ENCODE peak calls at places on chromosomes 3 and 15, in four cellular contexts. One of them, this sample, is unnamed.

GRCh38 chr3:16849240-16849639 is 35.5 kb upstream of the PLCL2 start:
- DNase-seq in tibial nerve: peak; percentile 60
- DNase-seq in endothelial cell of umbilical vein: peak; percentile 48
- DNase-seq in neural crest cell: peak; percentile 12
- DNase-seq in this sample: no peak

GRCh38 chr3:57098418-57099310 is 38.2 kb downstream of the SPATA12 start:
- DNase-seq in endothelial cell of umbilical vein: no peak
- DNase-seq in tibial nerve: no peak
- DNase-seq in neural crest cell: no peak
- DNase-seq in this sample: no peak

GRCh38 chr3:23865595-23866396 is 51.0 kb downstream of the NKIRAS1 start:
- DNase-seq in endothelial cell of umbilical vein: peak; percentile 87
- DNase-seq in neural crest cell: peak; percentile 57
- DNase-seq in tibial nerve: no peak
- DNase-seq in this sample: no peak

GRCh38 chr3:141798455-141798854 is 35.2 kb downstream of the GRK7 start:
- DNase-seq in neural crest cell: no peak
- DNase-seq in tibial nerve: no peak
- DNase-seq in endothelial cell of umbilical vein: no peak
- DNase-seq in this sample: no peak

GRCh38 chr15:69782809-69783208 is 314.9 kb downstream of the TLE3 start:
- DNase-seq in endothelial cell of umbilical vein: no peak
- DNase-seq in tibial nerve: no peak
- DNase-seq in neural crest cell: no peak
- DNase-seq in this sample: no peak

GRCh38 chr3:111906667-111907066 is 47.6 kb downstream of the PHLDB2 start:
- DNase-seq in neural crest cell: no peak
- DNase-seq in endothelial cell of umbilical vein: no peak
- DNase-seq in tibial nerve: no peak
- DNase-seq in this sample: no peak

GRCh38 chr3:157066335-157067071 is 93.4 kb downstream of the CCNL1 start:
- DNase-seq in tibial nerve: no peak
- DNase-seq in endothelial cell of umbilical vein: no peak
- DNase-seq in neural crest cell: no peak
- DNase-seq in this sample: no peak

GRCh38 chr3:136992091-136992490 is 34.3 kb downstream of the IL20RB start:
- DNase-seq in neural crest cell: no peak
- DNase-seq in tibial nerve: no peak
- DNase-seq in endothelial cell of umbilical vein: no peak
- DNase-seq in this sample: no peak

GRCh38 chr3:71725279-71725991 is at the start of gene EIF4E3:
- DNase-seq in tibial nerve: no peak
- DNase-seq in neural crest cell: peak; percentile 23
- DNase-seq in endothelial cell of umbilical vein: no peak
- DNase-seq in this sample: peak; percentile 51

GRCh38 chr15:85785887-85786777 is 8.6 kb downstream of the KLHL25 start:
- DNase-seq in neural crest cell: no peak
- DNase-seq in tibial nerve: no peak
- DNase-seq in endothelial cell of umbilical vein: peak; percentile 28
- DNase-seq in this sample: no peak

GRCh38 chr3:177550667-177551066 is 353.4 kb upstream of the TBL1XR1 start:
- DNase-seq in neural crest cell: no peak
- DNase-seq in tibial nerve: no peak
- DNase-seq in endothelial cell of umbilical vein: no peak
- DNase-seq in this sample: no peak

GRCh38 chr3:177553586-177553985 is 356.3 kb upstream of the TBL1XR1 start:
- DNase-seq in endothelial cell of umbilical vein: no peak
- DNase-seq in neural crest cell: no peak
- DNase-seq in tibial nerve: no peak
- DNase-seq in this sample: no peak

GRCh38 chr3:177553012-177553411 is 355.7 kb upstream of the TBL1XR1 start:
- DNase-seq in endothelial cell of umbilical vein: no peak
- DNase-seq in tibial nerve: no peak
- DNase-seq in neural crest cell: no peak
- DNase-seq in this sample: no peak

GRCh38 chr3:177552051-177552450 is 354.8 kb upstream of the TBL1XR1 start:
- DNase-seq in endothelial cell of umbilical vein: no peak
- DNase-seq in neural crest cell: no peak
- DNase-seq in tibial nerve: no peak
- DNase-seq in this sample: peak; percentile 29

DNA sequence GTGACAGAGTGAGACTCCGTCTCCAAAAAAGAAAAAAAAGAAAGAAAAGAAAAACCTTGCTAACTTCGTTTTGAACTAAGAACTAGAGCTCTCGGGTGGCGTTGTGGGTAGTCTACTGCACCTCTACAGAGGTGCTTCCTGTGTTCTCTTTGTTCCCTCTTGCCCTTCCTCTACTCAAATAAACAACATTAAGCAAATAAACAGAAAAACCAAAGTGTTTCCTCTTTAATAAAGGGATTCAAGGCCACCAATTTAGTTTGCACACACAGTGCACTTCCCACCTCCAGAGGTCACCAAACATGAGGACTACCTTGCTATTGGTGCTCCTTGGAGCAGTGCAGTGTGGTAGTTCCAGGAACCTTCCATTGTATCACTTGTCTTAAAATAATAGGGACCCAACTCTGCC is 354.2 kb upstream of the TBL1XR1 start:
- DNase-seq in neural crest cell: no peak
- DNase-seq in endothelial cell of umbilical vein: no peak
- DNase-seq in tibial nerve: no peak
- DNase-seq in this sample: no peak
- TF ChIP-seq CTCF in neural crest cell: no peak
- TF ChIP-seq CTCF in endothelial cell of umbilical vein: no peak
- TF ChIP-seq CTCF in tibial nerve: no peak
- TF ChIP-seq CTCF in this sample: no peak

GRCh38 chr3:20930034-20930433 is 744.0 kb upstream of the SGO1 start:
- DNase-seq in tibial nerve: no peak
- DNase-seq in endothelial cell of umbilical vein: peak; percentile 5
- DNase-seq in neural crest cell: peak; percentile 3
- DNase-seq in this sample: no peak
- TF ChIP-seq CTCF in tibial nerve: no peak
- TF ChIP-seq CTCF in endothelial cell of umbilical vein: no peak
- TF ChIP-seq CTCF in neural crest cell: peak; percentile 63
- TF ChIP-seq CTCF in this sample: peak; percentile 61

DNA sequence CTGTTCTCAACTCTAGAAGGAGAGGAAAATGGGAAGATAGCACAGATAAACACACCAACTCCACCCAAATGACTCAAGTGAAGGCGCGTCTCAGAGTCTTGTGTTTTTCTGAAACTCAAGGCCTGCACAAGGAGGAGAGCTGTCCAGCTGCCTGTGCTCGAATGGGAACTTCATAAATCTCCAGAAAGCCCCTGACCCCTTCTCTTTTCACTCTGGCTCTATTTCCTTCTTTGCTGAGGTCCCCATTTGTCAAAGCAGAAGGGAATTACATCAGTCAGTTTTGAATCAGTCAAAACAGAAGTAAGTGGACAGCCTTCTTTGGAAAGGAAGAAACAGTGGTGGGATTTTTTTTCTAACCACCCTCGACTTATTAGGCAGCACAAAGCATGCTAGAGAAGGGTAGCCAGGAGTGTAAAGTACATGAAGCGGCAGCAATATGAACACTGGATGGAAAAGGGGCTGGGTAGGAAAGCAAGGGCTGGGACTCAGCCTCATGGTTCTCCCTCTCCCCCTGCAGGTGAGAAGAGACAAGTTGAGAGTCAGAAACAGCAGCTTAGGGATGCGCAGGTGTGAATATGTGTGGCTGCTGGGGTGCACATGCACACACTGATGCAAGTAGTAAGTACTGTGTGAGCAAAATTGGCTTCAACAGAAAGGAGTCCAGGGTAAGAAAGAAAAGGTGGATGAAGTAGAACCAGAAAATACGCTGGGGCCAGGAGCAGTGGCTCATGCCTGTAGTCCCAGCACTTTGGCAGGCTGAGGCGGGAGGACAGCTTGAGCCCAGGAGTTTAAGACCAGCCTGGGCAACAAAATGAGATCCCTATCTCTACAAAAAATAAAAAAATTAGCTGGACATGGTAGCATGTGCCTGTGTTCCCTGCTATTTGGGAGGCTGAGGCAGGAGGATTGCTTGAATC is 36.6 kb upstream of the MAGEF1 start:
- DNase-seq in endothelial cell of umbilical vein: no peak
- DNase-seq in tibial nerve: peak; percentile 19
- DNase-seq in neural crest cell: no peak
- DNase-seq in this sample: no peak
- TF ChIP-seq CTCF in endothelial cell of umbilical vein: no peak
- TF ChIP-seq CTCF in tibial nerve: peak; percentile 9
- TF ChIP-seq CTCF in neural crest cell: peak; percentile 59
- TF ChIP-seq CTCF in this sample: peak; percentile 8

DNA sequence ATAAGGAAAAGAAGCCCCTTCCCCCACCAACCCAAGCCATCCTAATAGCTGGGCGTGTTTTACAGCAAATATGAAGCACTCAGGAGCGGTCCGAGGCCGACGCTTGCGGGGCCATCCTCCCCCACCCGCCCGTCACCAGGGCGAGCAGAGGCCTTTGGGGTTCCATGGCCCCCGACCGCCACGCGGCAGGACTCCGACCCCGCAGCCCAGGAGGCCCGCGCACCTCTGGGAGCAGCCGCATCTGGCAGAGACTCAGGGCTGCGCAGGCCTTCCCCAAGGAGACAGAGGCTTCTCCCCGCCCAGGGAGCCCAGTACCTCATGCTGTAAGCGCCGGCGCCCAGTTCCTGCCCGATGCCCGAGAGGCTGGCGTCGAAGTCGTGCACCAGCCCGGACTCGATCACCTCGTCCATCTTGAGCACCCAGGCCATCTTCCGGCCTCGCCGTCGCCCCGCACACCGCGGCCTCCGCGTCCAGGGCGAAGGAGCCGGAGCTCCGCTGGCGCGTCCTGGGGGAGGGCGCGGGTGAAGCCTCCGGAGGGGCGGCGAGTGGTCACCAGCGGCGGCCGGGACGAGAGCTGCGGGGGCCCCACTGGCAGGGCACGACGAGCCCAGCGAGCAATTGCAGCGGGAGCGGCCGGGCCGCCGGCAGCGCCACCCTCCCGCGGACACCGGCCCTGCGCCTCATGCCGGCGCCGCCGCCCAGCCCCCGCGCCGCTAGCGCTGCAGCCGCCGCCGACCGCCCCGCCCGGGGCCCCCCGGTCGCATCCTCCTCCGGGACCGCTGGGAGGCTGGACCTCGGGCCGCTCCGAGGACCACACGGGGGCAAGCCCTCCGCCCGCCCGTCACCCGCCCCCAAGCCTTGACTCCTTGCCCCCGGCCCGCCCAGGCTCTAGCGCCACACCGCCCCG is 531 bp downstream of the UBP1 start:
- DNase-seq in tibial nerve: peak; percentile 20
- DNase-seq in neural crest cell: peak; percentile 44
- DNase-seq in endothelial cell of umbilical vein: peak; percentile 56
- DNase-seq in this sample: no peak
- TF ChIP-seq CTCF in tibial nerve: peak; percentile 60
- TF ChIP-seq CTCF in neural crest cell: peak; percentile 43
- TF ChIP-seq CTCF in endothelial cell of umbilical vein: no peak
- TF ChIP-seq CTCF in this sample: no peak